ENCODE peak calls at places on chromosomes 7 and 10, in seven cellular contexts. L, J, H, Z, U, P and T are unnamed samples.

GRCh38 chr7:17697128-17697881 is 243.0 kb downstream of the SNX13 start:
- DNase-seq in L (no peak), J (no peak), H (no peak), Z (no peak), U (no peak), P (no peak), T (no peak)

GRCh38 chr10:72505435-72505834 is 120.4 kb downstream of the MICU1 start:
- DNase-seq in L (no peak), J (no peak), H (no peak), Z (no peak), U (no peak), P (no peak), T (no peak)

GRCh38 chr10:132696204-132696603 is 89.7 kb downstream of the NKX6-2 start:
- DNase-seq in L (no peak), J (no peak), H (no peak), Z (no peak), U (no peak), P (no peak), T (no peak)

GRCh38 chr10:85863301-85864172 is 503.1 kb downstream of the GRID1 start:
- DNase-seq in L (no peak), J (no peak), H (no peak), Z (no peak), U (no peak), P (no peak), T (no peak)

GRCh38 chr10:118007773-118008172 is 39.0 kb downstream of the RAB11FIP2 start:
- DNase-seq in L (no peak), J (no peak), H (peak), Z (no peak), U (no peak), P (no peak), T (no peak)

GRCh38 chr7:146683439-146683838 is 566.8 kb downstream of the CNTNAP2 start:
- DNase-seq in L (no peak), J (peak), H (peak), Z (no peak), U (no peak), P (peak), T (no peak)

GRCh38 chr10:45420453-45421192 is 46.6 kb downstream of the ALOX5 start:
- DNase-seq in L (no peak), J (peak), H (peak), Z (peak), U (no peak), P (peak), T (no peak)

GRCh38 chr10:112126901-112127300 is 56.7 kb downstream of the GPAM start:
- DNase-seq in L (no peak), J (no peak), H (no peak), Z (no peak), U (no peak), P (no peak), T (no peak)

GRCh38 chr10:77247076-77247561 is 390.5 kb downstream of the KCNMA1 start:
- DNase-seq in L (no peak), J (peak), H (peak), Z (peak), U (no peak), P (peak), T (no peak)

GRCh38 chr10:45373003-45373782 is 823 bp upstream of the ALOX5 start:
- DNase-seq in L (no peak), J (no peak), H (no peak), Z (peak), U (peak), P (no peak), T (peak)

GRCh38 chr10:61902448-61903183 is 1.1 kb downstream of the ARID5B start:
- DNase-seq in L (peak), J (peak), H (peak), Z (peak), U (peak), P (peak), T (peak)

GRCh38 chr10:129968937-129969527 is 5.0 kb upstream of the EBF3 start:
- DNase-seq in L (peak), J (no peak), H (peak), Z (no peak), U (peak), P (peak), T (peak)

GRCh38 chr7:107778283-107778682 is 24.7 kb downstream of the SLC26A3 start:
- DNase-seq in L (no peak), J (no peak), H (no peak), Z (no peak), U (no peak), P (no peak), T (no peak)

GRCh38 chr10:86708783-86709778 is 40.8 kb downstream of the LDB3 start:
- DNase-seq in L (no peak), J (no peak), H (no peak), Z (no peak), U (no peak), P (no peak), T (no peak)

GRCh38 chr10:44961231-44961571 is 1.6 kb downstream of the RASSF4 start:
- DNase-seq in L (no peak), J (no peak), H (no peak), Z (no peak), U (no peak), P (no peak), T (no peak)

GRCh38 chr10:52949899-52950298 is 177.3 kb upstream of the MBL2 start:
- DNase-seq in L (no peak), J (no peak), H (peak), Z (no peak), U (no peak), P (no peak), T (no peak)
- TF ChIP-seq CTCF in L (no peak), J (no peak), H (peak), Z (no peak), U (no peak), P (no peak), T (no peak)

DNA sequence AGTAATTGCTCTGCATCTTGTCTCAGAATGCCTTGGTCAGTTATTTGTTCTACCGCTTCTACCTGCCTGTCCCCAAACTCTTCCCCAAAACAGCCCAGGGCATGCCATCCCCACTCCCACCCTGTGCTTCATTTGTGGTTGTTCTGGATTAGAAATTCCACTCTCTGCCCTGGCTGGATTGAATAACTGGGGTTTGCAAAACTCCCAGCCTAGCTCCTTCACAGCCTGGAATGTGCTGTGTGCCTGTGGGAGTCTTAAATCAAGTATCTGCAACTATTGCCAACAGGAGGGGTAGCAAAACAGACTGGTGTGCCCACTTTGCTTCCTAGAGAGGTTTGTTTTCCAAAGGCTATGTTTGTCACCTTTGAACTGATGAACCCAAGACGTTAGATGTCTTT is 24.2 kb downstream of the TSPAN15 start:
- DNase-seq in L (no peak), J (no peak), H (no peak), Z (no peak), U (no peak), P (peak), T (no peak)
- TF ChIP-seq CTCF in L (no peak), J (no peak), H (no peak), Z (no peak), U (no peak), P (no peak), T (no peak)

GRCh38 chr10:42755028-42755451 is 27.6 kb upstream of the BMS1 start:
- DNase-seq in L (no peak), J (no peak), H (no peak), Z (no peak), U (no peak), P (no peak), T (peak)
- TF ChIP-seq CTCF in L (no peak), J (no peak), H (peak), Z (no peak), U (peak), P (no peak), T (peak)

DNA sequence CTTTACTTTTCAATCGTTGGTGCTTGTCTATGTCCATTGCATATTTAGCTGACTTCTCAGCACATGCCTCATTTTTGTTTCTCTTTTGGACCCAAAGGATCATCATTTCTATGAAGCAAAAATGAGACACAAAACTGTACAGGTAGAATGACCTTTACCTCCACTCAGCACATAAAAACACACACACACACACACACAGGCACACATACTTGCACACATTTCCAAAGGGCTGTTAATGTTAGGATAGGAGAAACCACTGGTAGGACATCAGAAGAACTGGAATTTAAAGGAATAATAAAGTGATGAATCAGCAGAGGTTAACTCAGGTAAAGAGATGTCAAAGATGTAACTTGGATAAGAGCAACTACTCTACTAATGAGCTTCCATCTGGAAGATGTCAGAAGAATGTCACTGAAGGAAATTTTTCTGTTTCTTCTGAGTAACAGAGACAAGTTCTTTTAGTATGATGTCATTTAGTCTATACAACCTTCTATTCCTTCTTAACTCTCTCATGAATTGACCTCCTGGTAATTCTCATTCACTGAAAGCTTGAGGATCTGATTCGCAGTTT is 26.4 kb upstream of the GPR37 start:
- DNase-seq in L (no peak), J (no peak), H (no peak), Z (no peak), U (no peak), P (no peak), T (no peak)
- TF ChIP-seq CTCF in L (no peak), J (no peak), H (no peak), Z (no peak), U (no peak), P (no peak), T (no peak)